ENCODE peak calls at places on chromosomes 2 and 18, in five cellular contexts. E, A, S, K and B are unnamed samples.
A peak's percentile ranks its signal among the peaks of the same experiment; 100 is the strongest.

GRCh38 chr2:70888925-70889715 is 46.6 kb upstream of the ATP6V1B1 start:
- DNase-seq in E (no peak), A (peak; percentile 54), S (no peak), K (no peak), B (peak; percentile 82)

GRCh38 chr2:157256621-157257020 is 884 bp upstream of the GALNT5 start:
- DNase-seq in E (no peak), A (no peak), S (no peak), K (peak; percentile 77), B (no peak)

GRCh38 chr2:172094319-172095145 is 8.2 kb downstream of the DLX2 start:
- DNase-seq in E (no peak), A (no peak), S (no peak), K (no peak), B (peak; percentile 86)

GRCh38 chr2:26384183-26384582 is 17.5 kb upstream of the DRC1 start:
- DNase-seq in E (no peak), A (no peak), S (no peak), K (peak; percentile 11), B (no peak)

GRCh38 chr2:41409328-41409727 is 638.5 kb upstream of the PKDCC start:
- DNase-seq in E (no peak), A (no peak), S (no peak), K (no peak), B (no peak)

GRCh38 chr2:188512456-188512855 is 220.8 kb downstream of the GULP1 start:
- DNase-seq in E (no peak), A (peak; percentile 50), S (peak; percentile 60), K (peak; percentile 25), B (no peak)

GRCh38 chr2:127086800-127087737 is 19.9 kb downstream of the BIN1 start:
- DNase-seq in E (peak; percentile 89), A (peak; percentile 78), S (peak; percentile 87), K (no peak), B (no peak)

GRCh38 chr2:20099780-20100179 is 48.4 kb upstream of the LAPTM4A start:
- DNase-seq in E (no peak), A (no peak), S (no peak), K (no peak), B (no peak)

GRCh38 chr2:37773354-37773753 is 101.9 kb upstream of the CDC42EP3 start:
- DNase-seq in E (no peak), A (no peak), S (no peak), K (no peak), B (no peak)

GRCh38 chr18:35127201-35127600 is 86.0 kb downstream of the MAPRE2 start:
- DNase-seq in E (no peak), A (no peak), S (no peak), K (no peak), B (no peak)

GRCh38 chr2:235678712-235679111 is 184.9 kb downstream of the AGAP1 start:
- DNase-seq in E (no peak), A (no peak), S (no peak), K (no peak), B (no peak)

GRCh38 chr18:23662309-23663263 is at the start of gene ANKRD29:
- DNase-seq in E (peak; percentile 32), A (peak; percentile 52), S (no peak), K (peak; percentile 21), B (no peak)

GRCh38 chr2:2574401-2575184 is 243.5 kb upstream of the MYT1L start:
- DNase-seq in E (no peak), A (no peak), S (no peak), K (no peak), B (peak; percentile 70)

GRCh38 chr2:181586569-181587076 is 70.3 kb downstream of the CERKL start:
- DNase-seq in E (no peak), A (no peak), S (no peak), K (peak; percentile 53), B (no peak)

GRCh38 chr2:218039171-218039570 is 29.9 kb upstream of the RUFY4 start:
- DNase-seq in E (no peak), A (no peak), S (peak; percentile 38), K (peak; percentile 95), B (no peak)

GRCh38 chr18:62524443-62525200 is 1.8 kb downstream of the ZCCHC2 start:
- DNase-seq in E (peak; percentile 42), A (peak; percentile 74), S (no peak), K (peak; percentile 70), B (peak; percentile 43)

GRCh38 chr2:232523682-232524597 is 2.0 kb upstream of the CHRND start:
- DNase-seq in E (no peak), A (peak; percentile 85), S (no peak), K (peak; percentile 46), B (no peak)

GRCh38 chr2:55169915-55170314 is 62.2 kb downstream of the CLHC1 start:
- DNase-seq in E (no peak), A (no peak), S (no peak), K (no peak), B (no peak)

GRCh38 chr18:59547691-59548182 is 149.5 kb downstream of the CCBE1 start:
- DNase-seq in E (no peak), A (peak; percentile 78), S (peak; percentile 82), K (peak; percentile 65), B (no peak)

GRCh38 chr2:133884739-133885381 is 316.6 kb upstream of the NCKAP5 start:
- DNase-seq in E (no peak), A (peak; percentile 44), S (no peak), K (peak; percentile 17), B (no peak)

GRCh38 chr18:79199691-79200374 is 130.6 kb downstream of the ATP9B start:
- DNase-seq in E (no peak), A (no peak), S (no peak), K (peak; percentile 76), B (no peak)

GRCh38 chr18:39675358-39675757 is 2109.8 kb upstream of the CELF4 start:
- DNase-seq in E (no peak), A (no peak), S (peak; percentile 38), K (no peak), B (no peak)

GRCh38 chr2:127707890-127708648 is 6.8 kb downstream of the SFT2D3 start:
- DNase-seq in E (no peak), A (no peak), S (peak; percentile 34), K (peak; percentile 12), B (no peak)

GRCh38 chr2:23791030-23791429 is 135.9 kb downstream of the ATAD2B start:
- DNase-seq in E (no peak), A (no peak), S (peak; percentile 65), K (peak; percentile 42), B (no peak)

GRCh38 chr18:2572892-2573291 is 1.5 kb downstream of the NDC80 start:
- DNase-seq in E (no peak), A (peak; percentile 3), S (no peak), K (no peak), B (no peak)

GRCh38 chr18:2572144-2572682 is 856 bp downstream of the NDC80 start:
- DNase-seq in E (no peak), A (no peak), S (no peak), K (no peak), B (no peak)

GRCh38 chr18:2571200-2572143 is at the start of the genes METTL4 and NDC80:
- DNase-seq in E (peak; percentile 86), A (peak; percentile 90), S (peak; percentile 66), K (peak; percentile 88), B (peak; percentile 97)

GRCh38 chr18:2569338-2570207 is 1.7 kb downstream of the METTL4 start:
- DNase-seq in E (no peak), A (no peak), S (no peak), K (no peak), B (no peak)

DNA sequence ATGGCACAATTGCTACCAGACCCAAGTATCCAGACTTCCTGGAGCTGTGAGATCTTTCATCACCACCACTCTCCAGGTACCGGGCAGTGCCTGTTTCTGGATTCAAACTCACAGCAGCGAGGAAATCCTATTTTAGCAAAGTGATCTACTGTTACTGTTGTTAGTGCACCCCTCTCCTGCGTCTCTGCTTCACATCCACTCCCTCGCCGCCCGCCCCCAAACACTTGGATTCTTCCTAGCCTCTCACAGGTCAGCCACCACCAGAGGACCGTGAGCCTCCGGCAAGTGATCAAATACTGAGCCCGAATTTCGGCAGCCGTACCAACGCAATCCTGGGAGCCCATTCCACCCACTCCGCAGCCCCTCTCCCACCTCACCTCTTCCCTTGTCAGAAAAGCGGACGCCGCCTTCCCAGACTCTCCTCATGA is 519 bp downstream of the METTL4 start:
- DNase-seq in E (peak; percentile 70), A (peak; percentile 83), S (peak; percentile 23), K (peak; percentile 69), B (peak; percentile 42)
- TF ChIP-seq CTCF in E (peak; percentile 44), A (no peak), S (no peak), K (no peak), B (no peak)

DNA sequence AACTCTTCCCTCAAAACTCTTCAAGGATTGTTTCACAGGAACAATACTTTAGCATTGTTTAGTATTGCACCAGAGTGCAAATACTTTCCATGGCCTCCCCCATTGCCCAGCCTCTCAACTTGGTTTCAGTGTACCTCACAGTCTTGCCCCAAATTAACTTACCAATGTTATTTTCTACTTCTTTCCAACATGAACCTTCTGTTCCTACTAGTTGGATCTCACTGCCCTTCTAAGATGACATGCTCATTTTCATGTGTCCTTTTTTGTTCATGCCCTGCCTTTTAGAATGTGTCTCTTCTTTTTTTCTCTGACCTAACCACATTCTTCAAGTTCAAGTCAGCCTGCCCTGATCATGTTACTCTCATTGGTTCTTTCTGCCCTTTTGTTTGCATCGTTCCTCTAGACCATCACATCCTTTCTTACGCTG is 4.1 kb downstream of the SPATS2L start:
- DNase-seq in E (no peak), A (no peak), S (no peak), K (no peak), B (no peak)
- H3K4me3 ChIP-seq in E (no peak overlapping the region), A (no peak overlapping the region), S (no peak overlapping the region), K (no peak overlapping the region), B (no peak overlapping the region)

GRCh38 chr2:21759819-21760218 is 636.1 kb downstream of the TDRD15 start:
- DNase-seq in E (no peak), A (no peak), S (peak; percentile 9), K (no peak), B (no peak)

GRCh38 chr2:21757805-21758204 is 634.0 kb downstream of the TDRD15 start:
- DNase-seq in E (peak; percentile 47), A (no peak), S (no peak), K (no peak), B (no peak)

DNA sequence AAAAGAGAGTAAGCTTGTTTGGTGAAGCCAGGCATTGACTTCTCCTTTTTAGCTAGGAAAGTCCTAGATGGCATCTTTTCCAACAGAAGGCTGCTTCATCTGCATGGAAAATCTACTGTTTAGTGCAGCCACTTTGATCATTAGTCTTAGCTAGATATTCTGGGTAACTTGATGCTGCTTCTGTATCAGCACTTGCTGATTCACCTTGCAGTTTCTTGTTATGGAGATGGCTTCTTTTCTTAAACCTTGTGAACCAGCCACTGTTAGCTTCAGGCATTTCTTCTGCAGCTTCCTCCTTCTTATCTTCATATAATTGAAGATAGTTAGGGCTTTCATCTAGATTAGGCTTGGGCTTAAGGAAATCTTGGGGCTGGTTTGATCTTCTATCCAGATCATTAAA is 639.7 kb downstream of the TDRD15 start:
- DNase-seq in E (no peak), A (no peak), S (no peak), K (no peak), B (no peak)
- TF ChIP-seq CTCF in E (no peak), A (no peak), S (no peak), K (no peak), B (no peak)

GRCh38 chr2:33135645-33136044 is 188.9 kb downstream of the LTBP1 start:
- DNase-seq in E (no peak), A (no peak), S (no peak), K (no peak), B (no peak)

GRCh38 chr2:33134764-33135560 is 188.2 kb downstream of the LTBP1 start:
- DNase-seq in E (no peak), A (no peak), S (no peak), K (no peak), B (no peak)

GRCh38 chr2:33131820-33132219 is 185.1 kb downstream of the LTBP1 start:
- DNase-seq in E (no peak), A (no peak), S (no peak), K (no peak), B (no peak)

GRCh38 chr2:33134086-33134763 is 187.5 kb downstream of the LTBP1 start:
- DNase-seq in E (peak; percentile 57), A (peak; percentile 36), S (peak; percentile 99), K (peak; percentile 96), B (peak; percentile 90)

GRCh38 chr2:33133436-33133835 is 186.7 kb downstream of the LTBP1 start:
- DNase-seq in E (peak; percentile 23), A (no peak), S (no peak), K (no peak), B (no peak)
- H3K4me3 ChIP-seq in E (peak overlapping the region; percentile 45), A (no peak overlapping the region), S (no peak overlapping the region), K (no peak overlapping the region), B (no peak overlapping the region)